ENCODE peak calls at places on chromosomes 11 and 22, in eight cellular contexts. I is glutamatergic neuron, J is right lobe of liver, G is colonic mucosa, R is transverse colon, Z is heart right ventricle, M is BJ, T is right atrium auricular region. W is an unnamed sample.

GRCh38 chr22:50070366-50070765 is 12.3 kb upstream of the TTLL8 start:
- DNase-seq in J (no peak), Z (no peak), G (no peak), I (no peak), R (no peak), M (no peak), T (no peak), W (no peak)

GRCh38 chr22:46070215-46070721 is 80.1 kb upstream of the PPARA start:
- DNase-seq in R (peak), T (peak), G (peak), I (no peak), Z (peak), M (no peak), J (peak), W (no peak)

GRCh38 chr11:58958500-58958899 is 19.2 kb downstream of the GLYATL1 start:
- DNase-seq in R (peak), M (no peak), J (no peak), T (no peak), I (peak), Z (peak), G (peak), W (peak)

GRCh38 chr11:94968334-94968958 is 4.9 kb downstream of the CWC15 start:
- DNase-seq in I (no peak), T (no peak), M (no peak), G (no peak), Z (no peak), R (no peak), J (no peak), W (no peak)

GRCh38 chr11:68008381-68009337 is 1.5 kb upstream of the ALDH3B1 start:
- DNase-seq in I (no peak), M (no peak), Z (no peak), J (no peak), G (peak), T (no peak), R (peak), W (no peak)

GRCh38 chr11:126930100-126930841 is 70.3 kb downstream of the KIRREL3 start:
- DNase-seq in M (no peak), R (no peak), G (no peak), I (no peak), Z (no peak), J (no peak), T (no peak), W (no peak)

GRCh38 chr11:6568191-6568918 is 35.1 kb downstream of the RRP8 start:
- DNase-seq in T (no peak), J (no peak), I (no peak), Z (peak), M (no peak), G (no peak), R (no peak), W (no peak)

GRCh38 chr22:30221121-30221992 is 25.2 kb downstream of the LIF start:
- DNase-seq in G (no peak), T (no peak), I (no peak), M (no peak), R (peak), Z (no peak), J (no peak), W (no peak)

GRCh38 chr22:49720279-49720959 is 107.3 kb downstream of the BRD1 start:
- DNase-seq in R (no peak), Z (no peak), I (no peak), J (no peak), T (peak), M (no peak), G (no peak), W (no peak)

GRCh38 chr22:37421468-37421877 is 5.8 kb downstream of the ELFN2 start:
- DNase-seq in Z (no peak), G (no peak), R (no peak), T (no peak), I (no peak), J (no peak), M (no peak), W (no peak)

GRCh38 chr22:37419916-37420655 is 7.2 kb downstream of the ELFN2 start:
- DNase-seq in G (no peak), M (no peak), J (no peak), R (no peak), I (peak), T (no peak), Z (no peak), W (peak)

GRCh38 chr22:37419370-37419915 is 7.8 kb downstream of the ELFN2 start:
- DNase-seq in M (no peak), R (no peak), G (no peak), I (no peak), J (no peak), Z (no peak), T (no peak), W (no peak)

GRCh38 chr22:37418627-37419369 is 8.5 kb downstream of the ELFN2 start:
- DNase-seq in G (no peak), R (peak), Z (no peak), M (no peak), J (no peak), T (no peak), I (no peak), W (no peak)

GRCh38 chr22:37420656-37421467 is 6.4 kb downstream of the ELFN2 start:
- DNase-seq in G (no peak), I (no peak), T (no peak), J (no peak), M (no peak), R (no peak), Z (no peak), W (no peak)
- TF ChIP-seq CTCF in G (no peak), I (peak), T (no peak), J (no peak), M (no peak), R (no peak), Z (no peak), W (peak)

DNA sequence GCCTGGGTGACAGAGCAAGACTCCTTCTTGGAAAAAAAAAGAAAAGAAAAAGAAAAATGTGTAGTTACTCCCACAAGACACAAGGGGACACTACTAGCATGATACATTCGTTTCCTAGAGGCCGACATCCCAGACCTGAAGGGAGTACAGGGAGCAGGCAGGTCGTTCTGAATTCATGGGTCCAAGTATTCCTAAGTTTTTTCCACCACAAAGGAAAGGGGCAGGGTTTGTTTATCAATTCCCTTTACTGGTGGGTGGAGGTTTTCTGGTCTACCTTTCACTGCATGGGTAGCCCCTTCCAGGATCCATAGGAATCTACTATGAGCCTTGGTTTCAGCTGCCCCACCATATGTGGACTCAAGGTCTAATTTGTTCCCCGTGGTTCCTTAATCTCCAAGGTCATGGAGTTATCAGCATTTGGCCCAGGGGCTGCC is 11.8 kb downstream of the TIGD3 start:
- DNase-seq in M (no peak), J (no peak), G (peak), Z (peak), R (peak), I (no peak), T (no peak), W (no peak)
- TF ChIP-seq CTCF in M (peak), J (peak), G (peak), Z (peak), R (peak), I (peak), T (peak), W (peak)

GRCh38 chr11:45554230-45554967 is 111.0 kb downstream of the CHST1 start:
- DNase-seq in G (no peak), J (no peak), R (no peak), I (no peak), M (no peak), Z (no peak), T (peak), W (no peak)
- TF ChIP-seq CTCF in G (no peak), J (no peak), R (no peak), I (no peak), M (no peak), Z (no peak), T (no peak), W (no peak)

GRCh38 chr11:61733120-61733978 is 19.1 kb upstream of the MYRF start:
- DNase-seq in J (peak), M (peak), Z (peak), T (peak), G (peak), I (peak), R (peak), W (peak)
- TF ChIP-seq CTCF in J (peak), M (peak), Z (peak), T (peak), G (peak), I (peak), R (peak), W (peak)